ENCODE peak calls at places on chromosomes 2 and 18, in ten cellular contexts. X, D, Z, K, L, N, A, O, Q and I are unnamed samples.
A peak's percentile ranks its signal among the peaks of the same experiment; 100 is the strongest.

GRCh38 chr2:65040414-65041261 is 15.6 kb upstream of the CEP68 start:
- DNase-seq in X (peak; percentile 90), D (peak; percentile 62), Z (peak; percentile 87), K (peak; percentile 74), L (peak; percentile 90), N (peak; percentile 86), A (peak; percentile 89), O (peak; percentile 83), Q (peak; percentile 82), I (peak; percentile 94)

GRCh38 chr18:62678847-62679535 is 36.4 kb upstream of the PHLPP1 start:
- DNase-seq in X (no peak), D (no peak), Z (no peak), K (no peak), L (no peak), N (no peak), A (no peak), O (no peak), Q (peak; percentile 15), I (no peak)

GRCh38 chr2:240571314-240571973 is 3.2 kb downstream of the RNPEPL1 start:
- DNase-seq in X (peak; percentile 4), D (no peak), Z (no peak), K (no peak), L (no peak), N (peak; percentile 27), A (no peak), O (no peak), Q (no peak), I (peak; percentile 43)

GRCh38 chr18:58438161-58438983 is 190.5 kb downstream of the ALPK2 start:
- DNase-seq in X (no peak), D (no peak), Z (no peak), K (peak; percentile 13), L (no peak), N (no peak), A (no peak), O (peak; percentile 76), Q (peak; percentile 23), I (no peak)

GRCh38 chr18:45935591-45936335 is 31.4 kb downstream of the EPG5 start:
- DNase-seq in X (no peak), D (no peak), Z (no peak), K (no peak), L (no peak), N (no peak), A (no peak), O (peak; percentile 3), Q (no peak), I (no peak)

GRCh38 chr2:40369619-40370397 is 82.1 kb downstream of the SLC8A1 start:
- DNase-seq in X (no peak), D (no peak), Z (no peak), K (no peak), L (no peak), N (no peak), A (no peak), O (no peak), Q (no peak), I (no peak)

GRCh38 chr2:167602122-167602521 is 645.3 kb downstream of the STK39 start:
- DNase-seq in X (no peak), D (no peak), Z (no peak), K (no peak), L (no peak), N (no peak), A (no peak), O (no peak), Q (peak; percentile 29), I (no peak)

GRCh38 chr2:134253804-134254203 is at the start of gene MGAT5:
- DNase-seq in X (peak; percentile 64), D (no peak), Z (peak; percentile 65), K (no peak), L (no peak), N (no peak), A (peak; percentile 81), O (no peak), Q (no peak), I (no peak)

GRCh38 chr18:8659609-8660242 is 45.6 kb upstream of the MTCL1 start:
- DNase-seq in X (no peak), D (no peak), Z (no peak), K (no peak), L (no peak), N (no peak), A (no peak), O (no peak), Q (no peak), I (no peak)

GRCh38 chr2:171966268-171966667 is 33.5 kb upstream of the METAP1D start:
- DNase-seq in X (no peak), D (no peak), Z (no peak), K (no peak), L (no peak), N (no peak), A (no peak), O (no peak), Q (no peak), I (no peak)

GRCh38 chr18:13621886-13622619 is 104.3 kb downstream of the FAM210A start:
- DNase-seq in X (no peak), D (no peak), Z (no peak), K (no peak), L (no peak), N (no peak), A (no peak), O (no peak), Q (no peak), I (no peak)

DNA sequence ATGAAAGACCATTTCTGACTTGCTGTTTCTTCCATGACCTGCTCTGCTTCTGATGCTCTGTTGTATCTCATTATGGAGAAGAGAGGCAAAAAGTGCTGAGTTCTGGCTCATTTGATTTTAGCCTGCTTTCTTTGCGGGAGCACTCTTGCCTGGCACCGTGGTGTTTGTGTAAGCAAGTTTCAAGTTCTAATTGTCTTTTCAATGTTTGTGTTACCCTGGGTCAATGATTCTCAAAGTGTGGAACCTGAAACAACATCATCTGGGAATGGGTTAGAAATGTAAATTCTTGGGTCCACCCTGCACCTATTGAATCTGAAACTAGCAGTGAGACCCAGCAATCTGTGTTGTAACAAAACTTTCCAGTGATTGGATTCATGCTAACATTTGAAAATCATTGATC is 85.5 kb upstream of the STON1 start:
- DNase-seq in X (no peak), D (no peak), Z (no peak), K (no peak), L (no peak), N (no peak), A (no peak), O (no peak), Q (no peak), I (no peak)
- H3K4me1 ChIP-seq in X (peaks cover 30% of the 10 kb centered on the region), D (peaks cover 60% of the 10 kb centered on the region), Z (peaks cover 36% of the 10 kb centered on the region), K (peaks cover 76% of the 10 kb centered on the region), L (peaks cover 16% of the 10 kb centered on the region), N (peaks cover 43% of the 10 kb centered on the region), A (peaks cover 64% of the 10 kb centered on the region), O (peaks cover 7% of the 10 kb centered on the region), Q (peaks cover 34% of the 10 kb centered on the region), I (peaks cover 4% of the 10 kb centered on the region)

GRCh38 chr2:20592106-20593071 is 58.5 kb downstream of the HS1BP3 start:
- DNase-seq in X (peak; percentile 5), D (no peak), Z (no peak), K (no peak), L (no peak), N (peak; percentile 59), A (peak; percentile 21), O (no peak), Q (no peak), I (no peak)
- H3K4me3 ChIP-seq in X (no peak overlapping the region), D (no peak overlapping the region), Z (no peak overlapping the region), K (no peak overlapping the region), L (no peak overlapping the region), N (no peak overlapping the region), A (no peak overlapping the region), O (no peak overlapping the region), Q (no peak overlapping the region), I (no peak overlapping the region)

DNA sequence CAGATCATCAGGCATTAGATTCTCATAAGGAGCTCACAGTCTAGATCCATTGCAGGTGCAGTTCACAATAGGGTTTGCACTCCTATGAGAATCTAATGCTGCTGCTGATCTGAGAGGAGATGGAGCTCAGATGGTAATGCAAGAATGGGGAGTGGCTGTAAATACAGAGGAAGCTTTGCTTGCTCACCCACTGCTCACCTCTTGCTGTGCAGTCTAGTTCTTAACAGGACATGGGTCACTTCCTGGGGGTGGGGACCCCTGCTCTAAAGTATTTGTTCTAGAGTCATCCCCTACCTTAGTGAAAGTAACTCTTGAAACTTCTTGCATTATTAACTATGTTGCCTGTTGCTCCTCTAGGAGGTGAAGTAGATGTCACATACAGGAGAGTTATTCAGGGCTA is 171.3 kb upstream of the PARD3B start:
- DNase-seq in X (no peak), D (no peak), Z (no peak), K (no peak), L (no peak), N (no peak), A (no peak), O (no peak), Q (no peak), I (no peak)
- H3K4me1 ChIP-seq in X (no peaks in the 10 kb centered on the region), D (no peaks in the 10 kb centered on the region), Z (no peaks in the 10 kb centered on the region), K (no peaks in the 10 kb centered on the region), L (no peaks in the 10 kb centered on the region), N (no peaks in the 10 kb centered on the region), A (no peaks in the 10 kb centered on the region), O (no peaks in the 10 kb centered on the region), Q (peaks cover 5% of the 10 kb centered on the region), I (no peaks in the 10 kb centered on the region)

GRCh38 chr2:230759481-230760191 is 47.0 kb downstream of the CAB39 start:
- DNase-seq in X (no peak), D (no peak), Z (no peak), K (no peak), L (no peak), N (no peak), A (no peak), O (no peak), Q (no peak), I (no peak)
- H3K4me3 ChIP-seq in X (no peak overlapping the region), D (no peak overlapping the region), Z (no peak overlapping the region), K (no peak overlapping the region), L (no peak overlapping the region), N (no peak overlapping the region), A (no peak overlapping the region), O (no peak overlapping the region), Q (no peak overlapping the region), I (no peak overlapping the region)

DNA sequence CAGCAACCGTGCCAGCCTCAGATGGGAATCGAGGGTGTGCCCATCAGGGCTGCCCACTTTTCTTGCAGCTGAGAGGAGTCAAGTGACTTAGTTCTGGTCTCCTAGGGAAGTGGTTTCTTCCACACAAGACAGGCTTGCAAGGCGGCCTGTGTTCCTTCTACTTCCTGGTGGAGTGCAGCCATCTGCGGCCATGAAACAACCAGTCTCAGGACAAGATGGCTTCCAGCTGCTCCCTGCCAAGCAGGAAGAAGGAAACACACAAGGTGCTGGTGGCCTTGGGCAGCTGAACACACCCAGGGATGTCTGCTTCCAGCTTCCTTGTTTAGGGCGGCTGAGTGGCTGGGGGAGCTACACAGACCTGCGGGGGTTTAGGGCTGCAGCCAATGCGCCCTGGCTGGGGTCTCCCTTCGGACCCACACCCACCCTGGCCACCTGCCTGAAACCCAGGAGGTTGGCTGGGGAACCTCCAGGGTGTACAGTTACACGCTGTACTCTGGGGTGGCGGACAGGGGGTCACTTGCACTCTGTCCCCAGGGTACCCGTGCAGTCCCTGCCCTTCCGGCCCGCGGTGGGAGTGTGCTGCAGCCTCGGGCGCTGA is 34.7 kb downstream of the PTPN18 start:
- DNase-seq in X (peak; percentile 68), D (no peak), Z (peak; percentile 67), K (no peak), L (no peak), N (peak; percentile 67), A (peak; percentile 60), O (peak; percentile 57), Q (no peak), I (peak; percentile 73)
- H3K4me1 ChIP-seq in X (peaks cover 9% of the 10 kb centered on the region), D (peaks cover 9% of the 10 kb centered on the region), Z (peaks cover 14% of the 10 kb centered on the region), K (peaks cover 8% of the 10 kb centered on the region), L (peaks cover 16% of the 10 kb centered on the region), N (peaks cover 32% of the 10 kb centered on the region), A (peaks cover 40% of the 10 kb centered on the region), O (no peaks in the 10 kb centered on the region), Q (peaks cover 11% of the 10 kb centered on the region), I (peaks cover 12% of the 10 kb centered on the region)